ENCODE peak calls at places on chromosomes 6 and 20, in eight cellular contexts. G is pancreas; Y is GM12865; U is Kasumi-1; X is activated T-cell treated with anti-CD3 and anti-CD28 coated beads, Interleukin-2, amount 50 U/mL, for 4 hours; C is cardiac muscle cell; F is T-cell; S is AG10803. N is an unnamed sample.

GRCh38 chr6:169841251-169841650 is 89.8 kb downstream of the ERMARD start:
- DNase-seq in X (no peak), F (no peak), U (no peak), G (no peak), C (no peak), S (no peak), Y (no peak), N (no peak)

GRCh38 chr20:38343107-38343797 is 3.0 kb upstream of the LBP start:
- DNase-seq in F (no peak), X (no peak), S (peak), G (peak), Y (no peak), C (peak), U (no peak), N (no peak)

GRCh38 chr6:52839124-52840055 is 1.2 kb downstream of the GSTA5 start:
- DNase-seq in F (peak), S (peak), Y (peak), X (peak), G (peak), C (peak), U (peak), N (peak)

GRCh38 chr6:111715321-111715720 is 109.6 kb upstream of the TRAF3IP2 start:
- DNase-seq in U (no peak), Y (no peak), G (no peak), S (no peak), C (no peak), X (no peak), F (peak), N (no peak)

GRCh38 chr20:17885544-17885943 is 83.0 kb downstream of the SNX5 start:
- DNase-seq in X (no peak), C (peak), F (no peak), U (peak), Y (no peak), G (no peak), S (no peak), N (no peak)

GRCh38 chr20:13008761-13009681 is at the start of gene SPTLC3:
- DNase-seq in Y (no peak), C (peak), X (no peak), G (peak), S (peak), U (peak), F (no peak), N (no peak)

GRCh38 chr20:21125849-21126840 is at the start of gene KIZ:
- DNase-seq in F (peak), U (peak), X (peak), G (peak), S (peak), C (peak), Y (peak), N (peak)

GRCh38 chr20:35305682-35306556 is 13.7 kb upstream of the FAM83C start:
- DNase-seq in S (peak), Y (no peak), U (peak), G (no peak), C (peak), X (no peak), F (no peak), N (peak)

GRCh38 chr20:57586943-57587277 is 26.0 kb downstream of the PCK1 start:
- DNase-seq in F (no peak), S (no peak), G (no peak), X (no peak), C (no peak), U (no peak), Y (no peak), N (no peak)

GRCh38 chr6:32700391-32701040 is 34.1 kb upstream of the HLA-DQB1 start:
- DNase-seq in C (peak), X (no peak), Y (peak), U (peak), S (peak), F (peak), G (peak), N (peak)

GRCh38 chr20:17518339-17519052 is 12.7 kb downstream of the BFSP1 start:
- DNase-seq in C (no peak), G (no peak), X (no peak), U (no peak), S (no peak), F (no peak), Y (no peak), N (no peak)

GRCh38 chr6:117463762-117464665 is 18.5 kb upstream of the DCBLD1 start:
- DNase-seq in U (no peak), C (peak), S (peak), Y (peak), G (no peak), F (no peak), X (no peak), N (no peak)

GRCh38 chr6:121838842-121839241 is 403.4 kb downstream of the GJA1 start:
- DNase-seq in C (peak), S (no peak), U (peak), F (no peak), X (no peak), G (no peak), Y (peak), N (no peak)

GRCh38 chr6:37049990-37050853 is 44.8 kb downstream of the FGD2 start:
- DNase-seq in X (peak), U (peak), G (no peak), F (peak), Y (peak), C (no peak), S (no peak), N (peak)